ENCODE peak calls at places on chromosomes 1 and 21, in five cellular contexts. R, K, V, A and N are unnamed samples.

GRCh38 chr1:5009376-5010065 is 355.1 kb downstream of the AJAP1 start:
- DNase-seq in V (no peak), A (no peak), R (no peak), K (no peak), N (no peak)

GRCh38 chr1:112704908-112705627 is 1.9 kb downstream of the RHOC start:
- DNase-seq in R (peak), V (peak), K (peak), A (peak), N (peak)

GRCh38 chr1:168335500-168335899 is 54.8 kb downstream of the TBX19 start:
- DNase-seq in K (no peak), R (no peak), V (no peak), A (no peak), N (no peak)

GRCh38 chr1:44040856-44041255 is 9.6 kb upstream of the SLC6A9 start:
- DNase-seq in K (no peak), R (no peak), A (no peak), V (no peak), N (no peak)

GRCh38 chr1:187267745-187268277 is 439.1 kb downstream of the PLA2G4A start:
- DNase-seq in A (no peak), V (no peak), K (no peak), R (no peak), N (no peak)

GRCh38 chr1:233138794-233139544 is 156.6 kb downstream of the PCNX2 start:
- DNase-seq in K (no peak), A (no peak), V (no peak), R (no peak), N (no peak)

GRCh38 chr1:223745731-223746130 is 33.4 kb downstream of the CAPN2 start:
- DNase-seq in R (no peak), V (no peak), K (no peak), A (no peak), N (no peak)

GRCh38 chr1:55931272-55931940 is 648.0 kb downstream of the PLPP3 start:
- DNase-seq in A (no peak), R (no peak), V (no peak), K (no peak), N (no peak)

GRCh38 chr1:234564035-234565029 is 45.6 kb downstream of the IRF2BP2 start:
- DNase-seq in R (peak), K (no peak), V (peak), A (no peak), N (no peak)

GRCh38 chr1:111561328-111561727 is 57.9 kb upstream of the ADORA3 start:
- DNase-seq in R (no peak), K (no peak), V (no peak), A (no peak), N (no peak)

GRCh38 chr1:29259802-29260441 is 23.6 kb downstream of the PTPRU start:
- DNase-seq in K (peak), V (no peak), A (no peak), R (no peak), N (peak)

GRCh38 chr21:31221051-31221450 is 123.0 kb downstream of the TIAM1 start:
- DNase-seq in V (no peak), R (no peak), A (no peak), K (no peak), N (no peak)

GRCh38 chr21:39849014-39849655 is 18.1 kb upstream of the PCP4 start:
- DNase-seq in V (no peak), K (no peak), A (no peak), R (no peak), N (no peak)

GRCh38 chr1:95974586-95974985 is 740.6 kb downstream of the RWDD3 start:
- DNase-seq in K (no peak), A (no peak), V (no peak), R (no peak), N (no peak)

GRCh38 chr1:111222308-111223125 is 5.0 kb upstream of the CHI3L2 start:
- DNase-seq in A (peak), R (peak), V (peak), K (peak), N (peak)

GRCh38 chr1:230632273-230632873 is 9.9 kb upstream of the COG2 start:
- DNase-seq in K (peak), V (peak), A (no peak), R (peak), N (peak)

GRCh38 chr21:36320421-36321324 is 676 bp downstream of the MORC3 start:
- DNase-seq in V (peak), K (peak), R (peak), A (peak), N (peak)

GRCh38 chr1:200296091-200296661 is 113.7 kb downstream of the ZNF281 start:
- DNase-seq in V (no peak), A (no peak), R (peak), K (no peak), N (no peak)

GRCh38 chr1:67830226-67830625 is 3.0 kb downstream of the GNG12 start:
- DNase-seq in K (no peak), R (no peak), V (no peak), A (no peak), N (no peak)
- TF ChIP-seq JUNB in K (no peak), R (no peak), V (no peak), A (no peak), N (no peak)

GRCh38 chr1:90959352-90960206 is 62.3 kb downstream of the ZNF644 start:
- DNase-seq in A (no peak), R (peak), K (no peak), V (no peak), N (no peak)
- TF ChIP-seq JUNB in A (no peak), R (no peak), K (no peak), V (no peak), N (no peak)

DNA sequence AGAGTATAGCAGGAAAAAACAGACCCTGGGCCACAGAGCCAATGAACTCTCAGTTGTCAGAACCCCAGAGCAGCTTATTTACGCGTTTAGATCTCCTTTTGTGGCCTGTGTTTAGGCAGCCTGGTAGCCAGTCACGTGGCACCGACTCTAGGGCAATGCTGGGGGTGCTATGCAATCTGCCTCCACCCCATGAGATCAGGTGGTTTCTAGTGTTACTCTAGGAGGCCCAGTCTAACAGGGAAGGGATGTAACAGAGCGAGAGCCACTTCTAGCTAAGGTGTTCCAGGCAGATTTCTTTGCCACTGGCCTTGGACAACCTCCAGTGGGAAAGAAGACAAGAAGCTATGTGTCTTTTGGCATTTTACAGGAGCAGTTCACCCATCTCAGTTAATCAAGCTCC is 12.0 kb upstream of the A3GALT2 start:
- DNase-seq in K (no peak), V (no peak), R (no peak), A (no peak), N (no peak)
- TF ChIP-seq JUNB in K (no peak), V (no peak), R (no peak), A (no peak), N (no peak)

GRCh38 chr21:28083350-28083749 is 909.3 kb downstream of the LTN1 start:
- DNase-seq in K (no peak), A (no peak), V (no peak), R (no peak), N (peak)

GRCh38 chr21:28074676-28075075 is 918.0 kb downstream of the LTN1 start:
- DNase-seq in K (no peak), R (no peak), V (no peak), A (no peak), N (no peak)

GRCh38 chr21:28072601-28073000 is 920.1 kb downstream of the LTN1 start:
- DNase-seq in K (no peak), A (no peak), R (no peak), V (no peak), N (no peak)

DNA sequence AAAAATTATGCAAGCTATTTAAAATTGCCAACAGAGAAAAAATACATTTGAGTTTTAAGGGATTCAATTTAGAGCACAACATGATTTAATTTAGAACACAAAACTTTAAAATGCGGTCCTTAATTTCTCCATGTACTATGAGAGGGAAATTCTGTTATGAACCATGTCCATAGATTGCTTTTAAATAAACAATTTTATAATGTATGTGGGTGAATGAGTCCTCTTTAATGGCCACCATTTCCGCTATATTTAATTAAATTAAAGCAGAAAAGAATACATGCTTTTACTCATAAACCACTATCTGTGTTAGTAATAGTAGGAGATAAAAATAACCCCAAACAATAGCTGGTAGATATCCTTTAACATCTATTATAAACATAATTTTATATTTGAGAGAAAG is 914.6 kb downstream of the LTN1 start:
- DNase-seq in K (no peak), A (no peak), V (no peak), R (no peak), N (no peak)
- TF ChIP-seq JUNB in K (no peak), A (no peak), V (no peak), R (no peak), N (no peak)